ENCODE peak calls at places on chromosome 1, in four cellular contexts. C is lower leg skin, M is fibroblast of mammary gland, G is GM23338. X is an unnamed sample.

GRCh38 chr1:119091618-119092017 is 48.8 kb downstream of the WARS2 start:
- DNase-seq in M (no peak), C (no peak), G (no peak), X (no peak)

GRCh38 chr1:8702121-8702520 is 115.3 kb downstream of the RERE start:
- DNase-seq in M (peak), C (no peak), G (peak), X (no peak)

GRCh38 chr1:110686188-110686587 is 11.4 kb upstream of the KCNA3 start:
- DNase-seq in C (no peak), M (no peak), G (no peak), X (no peak)

GRCh38 chr1:31891280-31891679 is 46.9 kb downstream of the PTP4A2 start:
- DNase-seq in G (no peak), M (no peak), C (no peak), X (no peak)

GRCh38 chr1:205991237-205991636 is 12.0 kb downstream of the RAB7B start:
- DNase-seq in M (peak), C (no peak), G (no peak), X (no peak)

GRCh38 chr1:150020711-150021110 is 10.2 kb upstream of the OTUD7B start:
- DNase-seq in C (no peak), G (no peak), M (no peak), X (no peak)

GRCh38 chr1:231611851-231612250 is 14.7 kb upstream of the DISC1 start:
- DNase-seq in G (no peak), C (no peak), M (no peak), X (no peak)

GRCh38 chr1:163186910-163187309 is 15.8 kb downstream of the RGS5 start:
- DNase-seq in M (no peak), G (no peak), C (no peak), X (no peak)

GRCh38 chr1:119959836-119960235 is 63.5 kb upstream of the ADAM30 start:
- DNase-seq in G (no peak), M (no peak), C (no peak), X (no peak)

GRCh38 chr1:225427249-225428065 is at the start of gene LBR:
- DNase-seq in C (peak), G (peak), M (no peak), X (no peak)

GRCh38 chr1:19405761-19406481 is 79.4 kb downstream of the CAPZB start:
- DNase-seq in G (peak), M (peak), C (no peak), X (no peak)

GRCh38 chr1:45299981-45300668 is 26.6 kb upstream of the HPDL start:
- DNase-seq in M (peak), C (no peak), G (peak), X (no peak)

GRCh38 chr1:155304558-155305063 is 3.4 kb upstream of the PKLR start:
- DNase-seq in C (no peak), M (no peak), G (no peak), X (no peak)

GRCh38 chr1:20322081-20322824 is 31.6 kb downstream of the VWA5B1 start:
- DNase-seq in G (no peak), C (no peak), M (peak), X (no peak)

GRCh38 chr1:62407398-62408009 is 29.3 kb upstream of the USP1 start:
- DNase-seq in G (peak), C (no peak), M (peak), X (no peak)

GRCh38 chr1:939511-940107 is 15.9 kb downstream of the SAMD11 start:
- DNase-seq in G (no peak), C (no peak), M (no peak), X (no peak)

GRCh38 chr1:938711-939504 is 15.2 kb downstream of the SAMD11 start:
- DNase-seq in G (peak), C (no peak), M (no peak), X (no peak)

GRCh38 chr1:936865-937264 is 13.1 kb downstream of the SAMD11 start:
- DNase-seq in M (no peak), C (no peak), G (no peak), X (no peak)

GRCh38 chr1:937521-937920 is 13.8 kb downstream of the SAMD11 start:
- DNase-seq in M (no peak), C (no peak), G (no peak), X (no peak)

DNA sequence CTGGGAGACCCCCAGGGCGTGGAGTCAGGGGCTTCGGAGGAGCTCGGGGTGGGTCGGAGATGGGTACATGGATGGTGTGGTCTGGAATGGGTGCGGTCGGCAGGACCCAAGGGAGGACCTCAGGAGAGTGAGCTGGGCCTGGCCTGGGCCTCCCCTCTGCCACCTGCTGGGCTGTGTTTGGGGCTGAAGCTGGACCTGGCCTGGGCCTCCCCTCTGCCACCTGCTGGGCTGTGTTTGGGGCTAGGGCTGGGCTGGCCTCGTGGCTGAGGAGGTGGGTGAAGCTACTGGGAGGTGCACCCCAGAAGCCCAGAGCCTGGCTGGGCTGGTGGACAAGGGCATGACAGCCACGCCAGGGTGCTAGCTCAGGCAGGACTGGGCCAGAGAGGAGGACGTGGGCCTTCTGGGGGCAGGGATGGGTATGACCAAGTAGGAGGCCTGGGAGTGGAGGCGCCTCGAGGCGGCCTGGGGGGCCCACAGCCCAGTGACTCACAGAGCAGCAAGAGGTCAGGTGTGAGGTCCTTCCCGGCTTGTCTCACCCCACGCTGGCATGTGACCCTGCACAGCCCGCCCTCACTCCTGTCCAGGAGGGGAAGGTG is 14.5 kb downstream of the SAMD11 start:
- DNase-seq in G (no peak), C (no peak), M (no peak), X (no peak)
- TF ChIP-seq CTCF in G (peak), C (no peak), M (peak), X (no peak)

DNA sequence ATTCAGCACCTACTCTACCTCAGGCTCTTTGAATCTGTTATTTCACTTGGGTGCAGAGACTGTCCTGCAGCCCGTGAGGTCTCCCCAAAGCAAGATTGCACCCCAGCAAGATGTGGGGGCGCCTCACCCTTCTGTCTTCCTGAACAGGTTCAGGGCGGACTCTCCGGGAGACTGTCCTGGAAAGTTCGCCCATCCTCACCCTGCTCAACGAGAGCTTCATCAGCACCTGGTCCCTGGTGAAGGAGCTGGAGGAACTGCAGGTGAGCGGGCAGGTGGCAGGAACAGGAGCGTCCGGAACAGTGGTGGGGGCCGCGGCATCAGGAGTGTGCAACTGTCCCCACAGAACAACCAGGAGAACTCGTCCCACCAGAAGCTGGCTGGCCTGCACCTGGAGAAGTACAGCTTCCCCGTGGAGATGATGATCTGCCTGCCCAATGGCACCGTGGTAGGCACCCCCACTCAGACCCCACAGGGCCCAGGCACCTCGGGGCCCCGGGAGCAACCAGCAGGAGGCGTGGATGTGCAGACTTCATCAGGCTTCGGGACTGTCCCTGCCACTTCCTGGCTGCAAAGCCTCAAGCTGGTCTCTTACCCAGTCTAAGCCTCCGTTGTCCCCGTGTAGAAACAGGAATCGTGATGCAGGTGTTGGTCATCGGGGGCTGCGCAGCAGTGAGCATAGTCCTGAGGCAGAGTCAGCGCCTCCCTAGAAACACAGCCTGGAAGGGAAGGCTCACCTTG is 5.9 kb upstream of the MTFR1L start:
- DNase-seq in M (no peak), G (no peak), C (peak), X (no peak)
- TF ChIP-seq CTCF in M (no peak), G (peak), C (no peak), X (no peak)

DNA sequence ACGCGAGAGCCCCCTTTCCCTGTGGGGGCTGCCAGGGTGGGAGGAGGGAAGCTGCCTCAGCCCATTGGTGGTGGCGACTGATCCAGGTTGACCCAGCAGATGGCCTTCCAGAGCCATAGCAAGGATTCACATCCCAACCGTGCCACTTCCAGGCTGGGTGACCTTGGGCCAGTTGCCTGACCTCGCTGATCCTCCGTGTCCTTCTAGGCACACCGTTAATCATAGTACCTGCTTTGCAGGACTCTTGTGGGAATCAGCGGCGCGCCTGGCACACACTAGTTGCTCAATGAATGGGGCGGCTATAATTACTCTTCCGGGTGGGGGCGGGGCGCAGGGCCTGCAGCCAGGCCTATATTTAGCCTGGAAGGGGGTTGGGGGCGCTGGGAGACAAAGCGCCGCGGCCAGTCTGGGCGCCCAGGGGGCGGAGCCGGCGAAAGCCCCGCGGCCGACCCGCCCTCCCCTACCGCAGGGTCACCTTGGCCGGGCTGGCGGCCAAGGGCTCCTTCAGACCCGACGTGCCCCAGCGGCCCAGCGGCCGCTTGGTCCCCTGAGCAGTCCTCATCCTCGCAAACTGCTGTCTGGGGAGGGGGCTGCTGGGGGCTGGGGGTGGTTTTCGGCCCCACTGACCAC is 5.1 kb downstream of the HSPB7 start:
- DNase-seq in C (no peak), M (no peak), G (peak), X (peak)
- TF ChIP-seq CTCF in C (no peak), M (no peak), G (peak), X (no peak)

GRCh38 chr1:201912832-201913231 is 24.1 kb downstream of the SHISA4 start:
- DNase-seq in G (no peak), C (no peak), M (peak), X (no peak)
- TF ChIP-seq CTCF in G (no peak), C (no peak), M (no peak), X (no peak)